ENCODE peak calls at places on chromosome 15, in nine cellular contexts. K, U, X, T, M, P, O, D and W are unnamed samples.

GRCh38 chr15:89912674-89913396 is at the start of gene ARPIN:
- DNase-seq in K (no peak), U (peak), X (peak), T (peak), M (peak), P (peak), O (peak), D (peak), W (peak)

GRCh38 chr15:42796955-42797779 is 60.2 kb upstream of the CDAN1 start:
- DNase-seq in K (no peak), U (no peak), X (no peak), T (no peak), M (peak), P (peak), O (no peak), D (peak), W (no peak)

GRCh38 chr15:75030023-75030413 is 6.6 kb downstream of the PPCDC start:
- DNase-seq in K (no peak), U (no peak), X (no peak), T (no peak), M (peak), P (no peak), O (no peak), D (peak), W (no peak)

GRCh38 chr15:99467861-99468460 is 97.8 kb upstream of the MEF2A start:
- DNase-seq in K (no peak), U (no peak), X (no peak), T (no peak), M (no peak), P (no peak), O (no peak), D (peak), W (no peak)

GRCh38 chr15:39381517-39381916 is 199.4 kb upstream of the THBS1 start:
- DNase-seq in K (no peak), U (no peak), X (no peak), T (no peak), M (no peak), P (peak), O (no peak), D (peak), W (no peak)

GRCh38 chr15:39209548-39210211 is 371.2 kb upstream of the THBS1 start:
- DNase-seq in K (no peak), U (no peak), X (no peak), T (no peak), M (no peak), P (no peak), O (no peak), D (no peak), W (no peak)

GRCh38 chr15:69758291-69758771 is 305.7 kb downstream of the RPLP1 start:
- DNase-seq in K (no peak), U (no peak), X (no peak), T (no peak), M (no peak), P (peak), O (no peak), D (peak), W (no peak)

GRCh38 chr15:65816441-65816840 is 24.3 kb upstream of the DENND4A start:
- DNase-seq in K (no peak), U (no peak), X (no peak), T (no peak), M (no peak), P (no peak), O (no peak), D (no peak), W (no peak)

GRCh38 chr15:85331666-85332261 is 48.6 kb upstream of the AKAP13 start:
- DNase-seq in K (no peak), U (peak), X (no peak), T (no peak), M (no peak), P (no peak), O (no peak), D (peak), W (no peak)

GRCh38 chr15:47337836-47338235 is 379.5 kb upstream of the SEMA6D start:
- DNase-seq in K (no peak), U (no peak), X (no peak), T (no peak), M (no peak), P (no peak), O (no peak), D (no peak), W (no peak)

GRCh38 chr15:92693922-92694331 is 38.4 kb upstream of the FAM174B start:
- DNase-seq in K (no peak), U (peak), X (peak), T (no peak), M (no peak), P (peak), O (no peak), D (no peak), W (peak)

GRCh38 chr15:66276546-66276945 is 16.8 kb upstream of the DIS3L start:
- DNase-seq in K (no peak), U (no peak), X (no peak), T (no peak), M (no peak), P (no peak), O (no peak), D (no peak), W (no peak)

GRCh38 chr15:73934281-73934680 is 8.0 kb downstream of the LOXL1 start:
- DNase-seq in K (no peak), U (no peak), X (no peak), T (no peak), M (no peak), P (no peak), O (no peak), D (no peak), W (no peak)

GRCh38 chr15:74375303-74375693 is 7.9 kb upstream of the CYP11A1 start:
- DNase-seq in K (peak), U (peak), X (peak), T (peak), M (peak), P (peak), O (peak), D (peak), W (peak)

GRCh38 chr15:39788108-39788507 is 5.5 kb upstream of the FSIP1 start:
- DNase-seq in K (no peak), U (no peak), X (no peak), T (no peak), M (no peak), P (no peak), O (no peak), D (peak), W (no peak)

GRCh38 chr15:32828507-32829186 is 110.8 kb downstream of the GREM1 start:
- DNase-seq in K (no peak), U (no peak), X (no peak), T (no peak), M (peak), P (peak), O (no peak), D (peak), W (no peak)

GRCh38 chr15:67100808-67101581 is 35.6 kb downstream of the SMAD3 start:
- DNase-seq in K (no peak), U (no peak), X (no peak), T (peak), M (no peak), P (no peak), O (no peak), D (no peak), W (no peak)

GRCh38 chr15:70853855-70854668 is at the start of gene LARP6:
- DNase-seq in K (no peak), U (peak), X (peak), T (peak), M (peak), P (no peak), O (peak), D (peak), W (peak)

GRCh38 chr15:65092911-65093792 is 16.6 kb downstream of the KBTBD13 start:
- DNase-seq in K (no peak), U (no peak), X (peak), T (no peak), M (no peak), P (no peak), O (no peak), D (no peak), W (no peak)

GRCh38 chr15:93706881-93707280 is 524.5 kb upstream of the MCTP2 start:
- DNase-seq in K (no peak), U (no peak), X (no peak), T (no peak), M (no peak), P (no peak), O (no peak), D (no peak), W (no peak)

GRCh38 chr15:96336643-96337353 is 6.3 kb downstream of the NR2F2 start:
- DNase-seq in K (no peak), U (no peak), X (no peak), T (no peak), M (no peak), P (peak), O (no peak), D (peak), W (no peak)

GRCh38 chr15:100836501-100836900 is 43.1 kb upstream of the ALDH1A3 start:
- DNase-seq in K (no peak), U (no peak), X (no peak), T (no peak), M (no peak), P (no peak), O (no peak), D (no peak), W (no peak)

GRCh38 chr15:88605507-88606436 is 15.4 kb upstream of the AEN start:
- DNase-seq in K (no peak), U (peak), X (peak), T (peak), M (no peak), P (peak), O (peak), D (peak), W (no peak)

GRCh38 chr15:20351448-20351961 is 190.1 kb downstream of the GOLGA6L6 start:
- DNase-seq in K (no peak), U (no peak), X (peak), T (no peak), M (no peak), P (no peak), O (no peak), D (no peak), W (no peak)

GRCh38 chr15:73647259-73648026 is 14.3 kb upstream of the NPTN start:
- DNase-seq in K (no peak), U (no peak), X (no peak), T (no peak), M (no peak), P (no peak), O (no peak), D (no peak), W (peak)

GRCh38 chr15:65424683-65425082 is 1.9 kb upstream of the IGDCC4 start:
- DNase-seq in K (no peak), U (no peak), X (no peak), T (no peak), M (no peak), P (no peak), O (no peak), D (no peak), W (no peak)

GRCh38 chr15:63967616-63968015 is 78.7 kb downstream of the DAPK2 start:
- DNase-seq in K (no peak), U (no peak), X (peak), T (no peak), M (no peak), P (no peak), O (no peak), D (no peak), W (no peak)

GRCh38 chr15:70435369-70435768 is 328.0 kb downstream of the UACA start:
- DNase-seq in K (no peak), U (no peak), X (no peak), T (peak), M (no peak), P (no peak), O (no peak), D (no peak), W (no peak)

GRCh38 chr15:82810863-82811421 is 1.5 kb downstream of the WHAMM start:
- DNase-seq in K (peak), U (no peak), X (no peak), T (peak), M (no peak), P (no peak), O (no peak), D (no peak), W (peak)

GRCh38 chr15:98983333-98983732 is 24.3 kb downstream of the PGPEP1L start:
- DNase-seq in K (no peak), U (no peak), X (no peak), T (no peak), M (peak), P (peak), O (no peak), D (peak), W (no peak)

GRCh38 chr15:68633181-68634121 is 54.7 kb downstream of the CORO2B start:
- DNase-seq in K (no peak), U (no peak), X (no peak), T (peak), M (no peak), P (no peak), O (no peak), D (no peak), W (no peak)

GRCh38 chr15:100834731-100835130 is 44.9 kb upstream of the ALDH1A3 start:
- DNase-seq in K (no peak), U (no peak), X (no peak), T (no peak), M (no peak), P (no peak), O (no peak), D (no peak), W (no peak)

GRCh38 chr15:48005921-48006541 is 114.8 kb upstream of the SLC24A5 start:
- DNase-seq in K (no peak), U (peak), X (no peak), T (no peak), M (peak), P (no peak), O (no peak), D (peak), W (no peak)

GRCh38 chr15:85582719-85583089 is 202.3 kb downstream of the AKAP13 start:
- DNase-seq in K (peak), U (no peak), X (no peak), T (peak), M (no peak), P (no peak), O (no peak), D (peak), W (no peak)

GRCh38 chr15:73153447-73153846 is 101.2 kb downstream of the NEO1 start:
- DNase-seq in K (no peak), U (no peak), X (no peak), T (no peak), M (no peak), P (no peak), O (no peak), D (no peak), W (no peak)

GRCh38 chr15:68368731-68369435 is 63.1 kb downstream of the ITGA11 start:
- DNase-seq in K (no peak), U (no peak), X (no peak), T (no peak), M (no peak), P (no peak), O (no peak), D (peak), W (no peak)

GRCh38 chr15:48833526-48833925 is 22.7 kb upstream of the CEP152 start:
- DNase-seq in K (no peak), U (no peak), X (no peak), T (no peak), M (no peak), P (no peak), O (no peak), D (no peak), W (no peak)

GRCh38 chr15:98676586-98677270 is 28.4 kb downstream of the IGF1R start:
- DNase-seq in K (no peak), U (no peak), X (no peak), T (no peak), M (no peak), P (no peak), O (no peak), D (no peak), W (no peak)

GRCh38 chr15:75159244-75159643 is 42.4 kb upstream of the C15orf39 start:
- DNase-seq in K (no peak), U (no peak), X (no peak), T (no peak), M (no peak), P (no peak), O (no peak), D (no peak), W (no peak)

GRCh38 chr15:29670266-29670665 is 152.0 kb downstream of the TJP1 start:
- DNase-seq in K (no peak), U (no peak), X (no peak), T (no peak), M (no peak), P (no peak), O (no peak), D (no peak), W (no peak)

GRCh38 chr15:29669823-29670222 is 152.4 kb downstream of the TJP1 start:
- DNase-seq in K (no peak), U (no peak), X (no peak), T (no peak), M (peak), P (peak), O (no peak), D (peak), W (no peak)

GRCh38 chr15:29665441-29665985 is 156.8 kb downstream of the TJP1 start:
- DNase-seq in K (no peak), U (no peak), X (no peak), T (no peak), M (no peak), P (no peak), O (no peak), D (no peak), W (no peak)

GRCh38 chr15:29666241-29666640 is 156.0 kb downstream of the TJP1 start:
- DNase-seq in K (no peak), U (no peak), X (no peak), T (no peak), M (no peak), P (no peak), O (no peak), D (no peak), W (no peak)

DNA sequence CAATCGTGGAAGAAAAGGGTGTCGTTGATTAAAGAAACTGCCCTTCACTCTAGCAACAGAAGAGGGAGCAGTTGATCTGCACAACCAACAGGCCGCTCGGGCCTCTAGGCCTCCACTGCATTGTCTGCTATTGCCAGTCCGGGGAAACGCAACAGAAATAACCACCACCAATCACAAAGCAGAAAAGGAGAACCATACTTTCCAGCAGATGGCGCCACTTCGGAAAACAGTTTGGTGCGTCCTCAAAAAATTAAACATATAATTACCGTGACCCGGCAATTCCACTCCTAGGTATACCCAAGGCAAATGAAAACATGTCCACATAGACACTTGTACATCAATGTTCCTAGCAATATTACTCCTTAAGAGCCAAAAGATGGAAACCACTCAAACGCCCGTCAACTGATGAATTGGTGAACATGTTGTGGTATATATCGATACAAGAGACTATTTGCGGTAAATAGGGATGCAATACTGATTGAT is 154.1 kb downstream of the TJP1 start:
- DNase-seq in K (no peak), U (peak), X (peak), T (no peak), M (peak), P (peak), O (peak), D (peak), W (peak)
- TF ChIP-seq CTCF in K (no peak), U (peak), X (peak), T (peak), M (peak), P (peak), O (peak), D (peak), W (peak)

GRCh38 chr15:61053401-61053800 is 175.7 kb downstream of the RORA start:
- DNase-seq in K (no peak), U (no peak), X (no peak), T (no peak), M (no peak), P (no peak), O (no peak), D (no peak), W (no peak)

GRCh38 chr15:61050844-61051569 is 178.1 kb downstream of the RORA start:
- DNase-seq in K (no peak), U (no peak), X (no peak), T (no peak), M (no peak), P (no peak), O (no peak), D (no peak), W (no peak)

GRCh38 chr15:61049934-61050333 is 179.2 kb downstream of the RORA start:
- DNase-seq in K (no peak), U (no peak), X (no peak), T (no peak), M (peak), P (peak), O (no peak), D (peak), W (no peak)

GRCh38 chr15:61049003-61049402 is 180.1 kb downstream of the RORA start:
- DNase-seq in K (no peak), U (no peak), X (no peak), T (no peak), M (no peak), P (no peak), O (no peak), D (peak), W (no peak)

GRCh38 chr15:61051570-61052031 is 177.5 kb downstream of the RORA start:
- DNase-seq in K (no peak), U (no peak), X (peak), T (no peak), M (peak), P (peak), O (no peak), D (peak), W (no peak)
- TF ChIP-seq CTCF in K (no peak), U (peak), X (peak), T (no peak), M (peak), P (peak), O (peak), D (peak), W (peak)

GRCh38 chr15:51193979-51194378 is 99.3 kb upstream of the TNFAIP8L3 start:
- DNase-seq in K (no peak), U (no peak), X (no peak), T (no peak), M (no peak), P (no peak), O (no peak), D (no peak), W (no peak)

GRCh38 chr15:51195459-51195858 is 100.8 kb upstream of the TNFAIP8L3 start:
- DNase-seq in K (no peak), U (no peak), X (no peak), T (no peak), M (no peak), P (no peak), O (no peak), D (peak), W (no peak)

GRCh38 chr15:51192560-51193280 is 98.0 kb upstream of the TNFAIP8L3 start:
- DNase-seq in K (peak), U (peak), X (peak), T (peak), M (peak), P (peak), O (peak), D (peak), W (peak)

GRCh38 chr15:51191766-51192165 is 97.1 kb upstream of the TNFAIP8L3 start:
- DNase-seq in K (no peak), U (no peak), X (no peak), T (no peak), M (peak), P (no peak), O (no peak), D (no peak), W (no peak)

DNA sequence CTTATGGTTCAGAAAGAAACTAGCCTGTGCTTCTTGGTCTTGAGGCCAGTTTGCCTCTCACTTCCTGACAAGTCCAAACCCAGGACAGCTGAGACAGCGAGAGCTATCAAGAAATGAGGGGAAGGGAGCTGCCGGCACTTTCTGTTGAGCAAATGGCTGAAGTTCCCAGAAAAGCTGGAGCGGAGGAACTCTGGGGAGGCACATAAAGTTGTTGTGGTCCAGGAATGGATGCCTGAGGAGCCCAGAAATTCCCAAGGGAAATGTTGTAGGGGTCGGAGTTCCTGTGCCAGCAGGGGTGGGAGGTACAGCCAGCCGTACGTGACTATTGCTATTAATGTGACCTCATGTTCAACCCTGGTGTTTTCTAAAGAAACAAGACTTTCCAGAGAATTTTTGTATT is 98.8 kb upstream of the TNFAIP8L3 start:
- DNase-seq in K (no peak), U (peak), X (no peak), T (no peak), M (no peak), P (peak), O (no peak), D (no peak), W (no peak)
- TF ChIP-seq CTCF in K (no peak), U (no peak), X (no peak), T (no peak), M (no peak), P (no peak), O (no peak), D (no peak), W (no peak)

GRCh38 chr15:79682851-79683288 is 213.9 kb downstream of the MTHFS start:
- DNase-seq in K (no peak), U (no peak), X (no peak), T (no peak), M (peak), P (peak), O (no peak), D (peak), W (no peak)
- TF ChIP-seq CTCF in K (no peak), U (no peak), X (no peak), T (no peak), M (no peak), P (no peak), O (no peak), D (no peak), W (no peak)

DNA sequence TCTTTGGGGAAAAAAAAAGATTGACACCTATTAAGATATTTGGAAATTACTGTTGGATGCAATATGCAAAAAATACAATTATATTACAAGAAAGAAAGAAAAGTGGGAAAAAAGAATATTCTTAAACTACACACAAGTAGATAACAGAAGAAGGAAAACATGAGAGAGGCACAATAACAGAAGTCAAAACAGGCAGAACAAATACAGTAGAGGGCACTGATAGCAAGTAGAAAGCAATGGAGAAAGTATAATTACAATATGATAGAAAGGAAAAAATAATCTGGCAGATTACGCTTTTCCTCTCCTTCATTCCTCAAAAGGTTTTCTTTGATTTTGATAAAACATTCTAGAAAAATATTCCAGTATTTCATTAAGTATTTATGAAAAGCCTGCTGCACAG is 72.1 kb downstream of the ADAM10 start:
- DNase-seq in K (no peak), U (no peak), X (no peak), T (no peak), M (no peak), P (no peak), O (no peak), D (no peak), W (no peak)
- TF ChIP-seq CTCF in K (no peak), U (no peak), X (no peak), T (peak), M (peak), P (no peak), O (no peak), D (no peak), W (no peak)